ENCODE peak calls at places on chromosomes 13 and 19, in five cellular contexts. D is HS-5, M is A673, U is breast epithelium, K is glutamatergic neuron. A is an unnamed sample.

GRCh38 chr13:99215466-99215865 is 14.8 kb downstream of the UBAC2 start:
- DNase-seq in D (no peak), M (no peak), U (no peak), K (no peak), A (peak)

GRCh38 chr13:31663880-31664585 is 75.3 kb upstream of the RXFP2 start:
- DNase-seq in D (no peak), M (no peak), U (no peak), K (no peak), A (no peak)

GRCh38 chr19:53549354-53549753 is 11.4 kb downstream of the ZNF331 start:
- DNase-seq in D (no peak), M (no peak), U (no peak), K (no peak), A (no peak)

GRCh38 chr13:57123660-57124059 is 17.1 kb upstream of the PRR20A start:
- DNase-seq in D (no peak), M (peak), U (no peak), K (no peak), A (no peak)

GRCh38 chr19:16369664-16370576 is 45.3 kb downstream of the KLF2 start:
- DNase-seq in D (no peak), M (no peak), U (no peak), K (no peak), A (no peak)

GRCh38 chr19:47095707-47096704 is 17.6 kb downstream of the ZC3H4 start:
- DNase-seq in D (no peak), M (no peak), U (peak), K (no peak), A (no peak)

GRCh38 chr13:109156181-109156935 is 526.9 kb downstream of the MYO16 start:
- DNase-seq in D (peak), M (peak), U (no peak), K (no peak), A (no peak)

GRCh38 chr13:76707360-76707759 is 178.8 kb downstream of the KCTD12 start:
- DNase-seq in D (no peak), M (no peak), U (no peak), K (no peak), A (no peak)

GRCh38 chr13:73572824-73573223 is 514.0 kb downstream of the KLF5 start:
- DNase-seq in D (no peak), M (peak), U (no peak), K (no peak), A (no peak)

GRCh38 chr19:50495020-50495531 is 15.9 kb downstream of the JOSD2 start:
- DNase-seq in D (no peak), M (no peak), U (no peak), K (no peak), A (no peak)

GRCh38 chr13:33228645-33229445 is 56.7 kb downstream of the STARD13 start:
- DNase-seq in D (no peak), M (peak), U (no peak), K (no peak), A (peak)

GRCh38 chr13:62119739-62120700 is 704.4 kb upstream of the PCDH20 start:
- DNase-seq in D (no peak), M (peak), U (no peak), K (no peak), A (no peak)

GRCh38 chr13:86559915-86560314 is 760.7 kb upstream of the SLITRK6 start:
- DNase-seq in D (no peak), M (no peak), U (no peak), K (no peak), A (no peak)

GRCh38 chr19:3980353-3981251 is 4.7 kb downstream of the EEF2 start:
- DNase-seq in D (no peak), M (no peak), U (peak), K (no peak), A (no peak)

GRCh38 chr13:41428155-41428554 is 29.2 kb upstream of the RGCC start:
- DNase-seq in D (no peak), M (peak), U (no peak), K (no peak), A (no peak)

GRCh38 chr19:38841180-38841766 is 8.5 kb downstream of the HNRNPL start:
- DNase-seq in D (no peak), M (no peak), U (no peak), K (no peak), A (no peak)

GRCh38 chr19:36032251-36033104 is at the start of gene CLIP3:
- DNase-seq in D (no peak), M (peak), U (no peak), K (peak), A (no peak)

GRCh38 chr19:12774588-12775555 is at the start of gene HOOK2:
- DNase-seq in D (no peak), M (no peak), U (peak), K (no peak), A (no peak)

GRCh38 chr19:44737238-44738160 is 11.0 kb upstream of the BCL3 start:
- DNase-seq in D (no peak), M (no peak), U (no peak), K (no peak), A (no peak)

GRCh38 chr19:13150919-13151604 is 851 bp downstream of the IER2 start:
- DNase-seq in D (no peak), M (peak), U (peak), K (no peak), A (no peak)

GRCh38 chr19:5178841-5179625 is 161.6 kb downstream of the PTPRS start:
- DNase-seq in D (no peak), M (no peak), U (no peak), K (no peak), A (no peak)

GRCh38 chr13:52127783-52128702 is 830 bp downstream of the NEK5 start:
- DNase-seq in D (no peak), M (peak), U (peak), K (peak), A (peak)

GRCh38 chr13:31807090-31807541 is 67.8 kb downstream of the RXFP2 start:
- DNase-seq in D (no peak), M (peak), U (no peak), K (peak), A (no peak)

GRCh38 chr13:47148543-47148942 is 251.7 kb upstream of the HTR2A start:
- DNase-seq in D (no peak), M (no peak), U (no peak), K (no peak), A (no peak)

GRCh38 chr13:20412761-20413355 is 112.8 kb downstream of the CRYL1 start:
- DNase-seq in D (no peak), M (no peak), U (no peak), K (no peak), A (no peak)

GRCh38 chr13:33204130-33204927 is 81.2 kb downstream of the STARD13 start:
- DNase-seq in D (no peak), M (peak), U (no peak), K (no peak), A (no peak)

GRCh38 chr19:18594096-18594823 is 5.7 kb downstream of the REX1BD start:
- DNase-seq in D (no peak), M (peak), U (peak), K (peak), A (no peak)

GRCh38 chr13:33045829-33046592 is 29.8 kb downstream of the KL start:
- DNase-seq in D (no peak), M (no peak), U (no peak), K (no peak), A (no peak)